ENCODE peak calls at places on chromosome X, in seven cellular contexts. M is epithelial cell of prostate; Q is astrocyte of the cerebellum; D is GOT3; G is heart left ventricle; H is putamen; U is activated effector memory CD4-positive, alpha-beta T cell treated with Interleukin-2 at 50 U/mL for 16 hours. X is an unnamed sample.

GRCh38 chrX:47579537-47579936 is 2.7 kb upstream of the TIMP1 start:
- DNase-seq in Q (no peak), D (no peak), G (no peak), M (no peak), H (no peak), U (no peak), X (no peak)

GRCh38 chrX:12007881-12008280 is 130.4 kb upstream of the FRMPD4 start:
- DNase-seq in M (peak), D (peak), Q (peak), G (no peak), H (no peak), U (no peak), X (no peak)

GRCh38 chrX:94400488-94400887 is 726.5 kb downstream of the FAM133A start:
- DNase-seq in U (no peak), M (peak), D (no peak), H (no peak), G (no peak), Q (no peak), X (no peak)

GRCh38 chrX:136627381-136627780 is 20.6 kb upstream of the CD40LG start:
- DNase-seq in G (no peak), U (no peak), H (no peak), D (no peak), M (no peak), Q (no peak), X (no peak)

GRCh38 chrX:39730671-39731389 is 366.9 kb downstream of the BCOR start:
- DNase-seq in Q (peak), D (peak), G (peak), U (peak), M (no peak), H (peak), X (peak)

GRCh38 chrX:113275769-113276168 is 435.1 kb upstream of the AMOT start:
- DNase-seq in U (no peak), Q (no peak), G (no peak), M (no peak), D (no peak), H (no peak), X (no peak)

GRCh38 chrX:1480082-1480785 is 27.5 kb upstream of the ASMTL start:
- DNase-seq in Q (no peak), H (no peak), G (no peak), U (no peak), M (no peak), D (no peak), X (no peak)

GRCh38 chrX:9337056-9337455 is 127.8 kb upstream of the TBL1X start:
- DNase-seq in G (peak), M (no peak), U (no peak), Q (no peak), D (no peak), H (no peak), X (no peak)

GRCh38 chrX:151396042-151396826 is 772 bp upstream of the VMA21 start:
- DNase-seq in U (peak), Q (peak), G (no peak), H (no peak), M (peak), D (no peak), X (no peak)

GRCh38 chrX:76922100-76922499 is 494.6 kb downstream of the MAGEE1 start:
- DNase-seq in D (no peak), G (no peak), U (no peak), H (no peak), Q (no peak), M (no peak), X (no peak)

GRCh38 chrX:68634649-68635227 is 12.7 kb upstream of the STARD8 start:
- DNase-seq in U (no peak), M (peak), G (no peak), Q (no peak), D (no peak), H (no peak), X (no peak)

GRCh38 chrX:97065066-97065465 is 181.4 kb downstream of the RPA4 start:
- DNase-seq in H (no peak), D (no peak), Q (no peak), U (no peak), M (no peak), G (no peak), X (no peak)

GRCh38 chrX:24515447-24515846 is 50.4 kb downstream of the PDK3 start:
- DNase-seq in H (peak), M (no peak), G (no peak), U (no peak), D (no peak), Q (peak), X (no peak)

GRCh38 chrX:35562395-35562794 is 235.7 kb upstream of the MAGEB16 start:
- DNase-seq in D (no peak), G (no peak), U (no peak), H (no peak), M (no peak), Q (no peak), X (no peak)

GRCh38 chrX:107683124-107683895 is 55.0 kb downstream of the PRPS1 start:
- DNase-seq in H (no peak), G (no peak), U (no peak), M (no peak), Q (no peak), D (no peak), X (no peak)

GRCh38 chrX:39577976-39578962 is 519.5 kb downstream of the BCOR start:
- DNase-seq in M (no peak), G (peak), Q (no peak), H (no peak), U (peak), D (no peak), X (peak)

GRCh38 chrX:151370906-151371305 is 26.1 kb upstream of the VMA21 start:
- DNase-seq in D (no peak), Q (no peak), M (no peak), G (no peak), U (no peak), H (no peak), X (no peak)

GRCh38 chrX:155334486-155335316 is at the start of gene CLIC2:
- DNase-seq in M (peak), H (no peak), G (peak), D (no peak), Q (peak), U (no peak), X (no peak)

GRCh38 chrX:9859711-9860555 is 73.7 kb downstream of the SHROOM2 start:
- DNase-seq in G (no peak), Q (peak), H (no peak), M (no peak), U (no peak), D (no peak), X (no peak)

GRCh38 chrX:140164383-140164782 is 199.1 kb upstream of the CXorf66 start:
- DNase-seq in H (no peak), M (no peak), U (no peak), G (no peak), Q (no peak), D (no peak), X (no peak)

GRCh38 chrX:115960440-115961084 is 210.0 kb upstream of the AGTR2 start:
- DNase-seq in Q (no peak), U (no peak), D (no peak), M (peak), G (no peak), H (no peak), X (no peak)

GRCh38 chrX:119745283-119745848 is 13.0 kb upstream of the SOWAHD start:
- DNase-seq in M (no peak), U (no peak), H (no peak), D (no peak), Q (no peak), G (no peak), X (no peak)

GRCh38 chrX:1598021-1598875 is 6.8 kb downstream of the AKAP17A start:
- DNase-seq in U (no peak), G (no peak), Q (no peak), M (no peak), H (no peak), D (no peak), X (peak)

GRCh38 chrX:118751950-118752783 is 24.8 kb downstream of the IL13RA1 start:
- DNase-seq in H (no peak), U (no peak), D (no peak), M (no peak), G (no peak), Q (no peak), X (no peak)